ENCODE peak calls at places on chromosome 13, in ten cellular contexts. E is breast epithelium, X is OCI-LY7, N is GM10248, L is cardiac muscle cell, Z is WTC11, G is progenitor cell of endocrine pancreas, D is body of pancreas, T is AG04449, A is GM13977. Y is an unnamed sample.

GRCh38 chr13:40285634-40286033 is 380.8 kb downstream of the FOXO1 start:
- DNase-seq in E (no peak), X (no peak), N (no peak), L (no peak), Z (no peak), G (no peak), D (no peak), T (no peak), A (no peak), Y (no peak)

GRCh38 chr13:102598061-102598460 is 1.3 kb downstream of the TPP2 start:
- DNase-seq in E (no peak), X (no peak), N (no peak), L (no peak), Z (no peak), G (no peak), D (no peak), T (no peak), A (no peak), Y (no peak)

GRCh38 chr13:43141685-43142084 is 118.3 kb downstream of the DNAJC15 start:
- DNase-seq in E (no peak), X (no peak), N (no peak), L (no peak), Z (peak; percentile 21), G (no peak), D (no peak), T (no peak), A (no peak), Y (no peak)

GRCh38 chr13:41942462-41943094 is 18.3 kb downstream of the VWA8 start:
- DNase-seq in E (no peak), X (peak; percentile 13), N (no peak), L (peak; percentile 70), Z (peak; percentile 42), G (no peak), D (no peak), T (peak; percentile 56), A (no peak), Y (peak; percentile 62)

GRCh38 chr13:51240888-51241475 is 18.8 kb downstream of the FAM124A start:
- DNase-seq in E (peak; percentile 22), X (no peak), N (no peak), L (peak; percentile 51), Z (no peak), G (no peak), D (no peak), T (no peak), A (no peak), Y (no peak)

GRCh38 chr13:72341904-72342303 is 385.5 kb downstream of the MZT1 start:
- DNase-seq in E (no peak), X (no peak), N (no peak), L (no peak), Z (peak; percentile 17), G (no peak), D (no peak), T (no peak), A (no peak), Y (no peak)

GRCh38 chr13:92807343-92807742 is 419.3 kb upstream of the GPC6 start:
- DNase-seq in E (no peak), X (no peak), N (no peak), L (peak; percentile 52), Z (no peak), G (no peak), D (no peak), T (no peak), A (no peak), Y (no peak)

GRCh38 chr13:27583645-27584044 is 36.7 kb downstream of the LNX2 start:
- DNase-seq in E (no peak), X (no peak), N (no peak), L (peak; percentile 41), Z (no peak), G (no peak), D (no peak), T (no peak), A (no peak), Y (no peak)

GRCh38 chr13:43023244-43023931 is at the start of gene DNAJC15:
- DNase-seq in E (peak; percentile 60), X (peak; percentile 27), N (peak; percentile 80), L (peak; percentile 86), Z (peak; percentile 81), G (peak; percentile 66), D (peak; percentile 75), T (no peak), A (peak; percentile 73), Y (peak; percentile 83)

GRCh38 chr13:80084086-80084676 is 256.7 kb downstream of the SPRY2 start:
- DNase-seq in E (no peak), X (no peak), N (no peak), L (peak; percentile 95), Z (no peak), G (no peak), D (no peak), T (peak; percentile 91), A (no peak), Y (peak; percentile 94)

GRCh38 chr13:63696055-63696454 is 2280.4 kb upstream of the PCDH20 start:
- DNase-seq in E (no peak), X (no peak), N (no peak), L (no peak), Z (no peak), G (no peak), D (no peak), T (peak; percentile 10), A (no peak), Y (peak; percentile 4)

GRCh38 chr13:59914556-59914955 is 249.2 kb downstream of the DIAPH3 start:
- DNase-seq in E (no peak), X (no peak), N (no peak), L (peak; percentile 2), Z (no peak), G (no peak), D (no peak), T (no peak), A (no peak), Y (peak; percentile 36)

GRCh38 chr13:43805681-43806128 is 18.9 kb upstream of the ENOX1 start:
- DNase-seq in E (no peak), X (no peak), N (no peak), L (peak; percentile 3), Z (no peak), G (no peak), D (no peak), T (no peak), A (no peak), Y (peak; percentile 16)

GRCh38 chr13:75803175-75803611 is 167.1 kb downstream of the LMO7 start:
- DNase-seq in E (no peak), X (peak; percentile 10), N (peak; percentile 13), L (no peak), Z (peak; percentile 55), G (no peak), D (peak; percentile 54), T (no peak), A (no peak), Y (no peak)

GRCh38 chr13:77820431-77821149 is 98.0 kb downstream of the EDNRB start:
- DNase-seq in E (no peak), X (no peak), N (no peak), L (no peak), Z (peak; percentile 12), G (no peak), D (no peak), T (no peak), A (no peak), Y (no peak)
- TF ChIP-seq CTCF in E (no peak), X (peak; percentile 66), N (no peak), L (peak; percentile 13), Z (no peak), G (peak; percentile 31), D (no peak), T (no peak), A (peak; percentile 30), Y (no peak)

GRCh38 chr13:33126909-33127607 is 110.8 kb downstream of the KL start:
- DNase-seq in E (no peak), X (no peak), N (no peak), L (peak; percentile 55), Z (no peak), G (no peak), D (no peak), T (no peak), A (no peak), Y (peak; percentile 35)
- TF ChIP-seq CTCF in E (no peak), X (no peak), N (no peak), L (peak; percentile 44), Z (no peak), G (no peak), D (no peak), T (no peak), A (no peak), Y (peak; percentile 37)

DNA sequence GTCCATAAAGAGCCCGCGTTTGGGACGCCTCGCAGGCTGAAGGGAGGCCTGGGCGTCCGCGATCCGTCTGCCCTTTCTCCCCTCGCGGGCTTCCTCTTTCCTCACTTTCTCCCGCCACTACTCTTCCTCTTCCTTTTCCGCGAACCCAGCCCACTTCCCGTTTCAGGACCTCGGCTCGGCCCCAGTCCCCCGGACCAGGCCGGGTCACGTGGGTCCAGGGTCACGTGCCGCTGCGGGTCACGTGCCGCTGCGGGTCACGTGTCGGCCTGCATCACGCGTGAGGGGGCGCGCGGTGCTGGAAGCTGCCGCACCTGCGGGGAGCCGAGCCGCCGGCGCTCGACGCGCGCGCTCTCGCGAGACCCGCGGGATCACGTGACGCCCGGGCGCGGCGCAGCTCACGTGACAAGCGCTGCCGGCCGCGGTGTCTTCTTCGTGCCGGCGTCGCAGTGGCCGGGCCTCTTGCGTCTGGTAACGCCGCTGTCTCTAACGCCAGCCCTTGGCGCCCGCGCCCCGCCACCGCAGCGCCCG is at the start of gene LAMP1:
- DNase-seq in E (peak; percentile 98), X (peak; percentile 96), N (peak; percentile 98), L (peak; percentile 99), Z (peak; percentile 98), G (peak; percentile 100), D (peak; percentile 99), T (peak; percentile 78), A (peak; percentile 99), Y (peak; percentile 97)
- TF ChIP-seq CTCF in E (no peak), X (no peak), N (no peak), L (no peak), Z (no peak), G (no peak), D (peak; percentile 11), T (no peak), A (no peak), Y (no peak)

DNA sequence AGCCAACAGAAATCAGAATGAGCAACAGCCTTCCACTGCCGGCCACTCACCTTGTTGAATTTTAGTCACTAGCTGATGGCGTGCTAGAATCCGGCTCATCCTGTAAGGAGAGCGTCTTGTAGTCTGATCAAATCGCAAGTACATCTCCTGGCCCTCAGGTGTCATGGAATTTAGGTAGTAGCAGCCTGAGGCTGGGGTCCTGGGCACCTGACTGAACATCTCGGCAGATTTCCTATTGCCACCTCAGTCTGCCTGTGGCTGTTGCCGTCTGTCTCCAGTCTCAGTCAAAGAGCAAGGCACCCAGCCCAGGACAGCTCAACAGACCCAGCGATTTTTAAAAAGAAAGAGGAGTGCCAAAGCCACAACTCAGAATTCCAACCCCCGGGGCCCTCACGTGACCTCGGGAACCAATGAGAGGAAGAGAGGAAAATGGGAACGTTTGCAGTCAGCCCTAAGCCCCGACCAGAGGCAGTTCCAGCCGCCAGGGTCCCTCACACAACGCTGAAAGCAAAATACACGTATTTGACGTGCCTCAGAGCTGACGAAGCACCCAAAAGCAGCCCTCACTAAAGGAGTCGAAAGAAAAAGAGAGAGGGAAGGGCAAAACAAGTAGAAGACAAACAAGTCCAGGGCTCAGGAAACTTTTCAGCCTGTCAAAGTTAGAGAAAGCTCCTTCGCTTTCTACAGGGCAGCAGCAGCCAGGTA is at the start of gene STARD13:
- DNase-seq in E (peak; percentile 93), X (no peak), N (peak; percentile 47), L (peak; percentile 98), Z (peak; percentile 86), G (peak; percentile 74), D (peak; percentile 91), T (peak; percentile 94), A (peak; percentile 32), Y (peak; percentile 98)
- TF ChIP-seq CTCF in E (peak; percentile 54), X (no peak), N (peak; percentile 11), L (peak; percentile 51), Z (no peak), G (peak; percentile 41), D (peak; percentile 76), T (peak; percentile 56), A (no peak), Y (peak; percentile 60)